ENCODE peak calls at places on chromosome 4, in four cellular contexts. U is HepG2, Y is K562, B is WTC11. Z is an unnamed sample.

GRCh38 chr4:128844931-128845330 is 35.4 kb downstream of the JADE1 start:
- DNase-seq in U (peak; percentile 33), Y (no peak), B (no peak), Z (no peak)

GRCh38 chr4:22416403-22416802 is 99.5 kb downstream of the ADGRA3 start:
- DNase-seq in U (no peak), Y (no peak), B (no peak), Z (no peak)

GRCh38 chr4:183906736-183907651 is 1.9 kb downstream of the STOX2 start:
- DNase-seq in U (no peak), Y (no peak), B (peak; percentile 50), Z (peak; percentile 15)

GRCh38 chr4:51907001-51907669 is 64.2 kb downstream of the DCUN1D4 start:
- DNase-seq in U (no peak), Y (no peak), B (no peak), Z (no peak)

GRCh38 chr4:996030-996993 is 3.1 kb upstream of the SLC26A1 start:
- DNase-seq in U (no peak), Y (peak; percentile 90), B (no peak), Z (no peak)

GRCh38 chr4:38615847-38616246 is 48.2 kb upstream of the KLF3 start:
- DNase-seq in U (no peak), Y (peak; percentile 24), B (no peak), Z (no peak)

GRCh38 chr4:9866931-9867330 is 85.5 kb downstream of the DRD5 start:
- DNase-seq in U (no peak), Y (no peak), B (no peak), Z (no peak)

GRCh38 chr4:152258391-152258790 is 277.5 kb downstream of the FBXW7 start:
- DNase-seq in U (no peak), Y (no peak), B (no peak), Z (no peak)

GRCh38 chr4:4425696-4426095 is 38.8 kb downstream of the NSG1 start:
- DNase-seq in U (no peak), Y (no peak), B (peak; percentile 4), Z (no peak)

GRCh38 chr4:7909463-7909862 is 30.2 kb downstream of the AFAP1 start:
- DNase-seq in U (peak; percentile 69), Y (no peak), B (no peak), Z (no peak)

GRCh38 chr4:74543983-74544382 is 99.0 kb downstream of the AREG start:
- DNase-seq in U (no peak), Y (no peak), B (no peak), Z (no peak)

GRCh38 chr4:125085-125820 is 952 bp downstream of the ZNF718 start:
- DNase-seq in U (no peak), Y (peak; percentile 46), B (peak; percentile 61), Z (no peak)

GRCh38 chr4:120671538-120671937 is 251.0 kb downstream of the PRDM5 start:
- DNase-seq in U (no peak), Y (no peak), B (no peak), Z (no peak)

DNA sequence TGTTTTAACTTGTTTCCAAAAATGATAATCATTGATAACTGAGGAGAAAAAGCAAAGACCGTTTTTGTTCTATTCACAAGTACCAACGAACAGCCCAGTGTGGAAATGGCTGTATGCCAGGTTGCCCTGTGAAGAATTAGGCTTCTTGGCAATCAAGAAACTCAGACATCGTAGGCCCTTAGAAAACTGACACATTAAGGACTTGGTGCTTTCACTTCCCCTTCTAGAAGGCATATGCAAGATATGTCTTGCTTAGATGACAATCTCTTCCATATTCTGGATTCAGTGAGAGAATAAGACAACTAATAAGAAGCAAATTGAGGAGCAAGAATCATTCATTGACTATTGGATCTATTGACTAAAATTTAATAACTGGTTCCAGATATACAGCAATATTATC is 56.6 kb downstream of the ANAPC10 start:
- DNase-seq in U (no peak), Y (no peak), B (no peak), Z (no peak)
- TF ChIP-seq ELF4 in U (no peak), Y (no peak), B (no peak), Z (no peak)

DNA sequence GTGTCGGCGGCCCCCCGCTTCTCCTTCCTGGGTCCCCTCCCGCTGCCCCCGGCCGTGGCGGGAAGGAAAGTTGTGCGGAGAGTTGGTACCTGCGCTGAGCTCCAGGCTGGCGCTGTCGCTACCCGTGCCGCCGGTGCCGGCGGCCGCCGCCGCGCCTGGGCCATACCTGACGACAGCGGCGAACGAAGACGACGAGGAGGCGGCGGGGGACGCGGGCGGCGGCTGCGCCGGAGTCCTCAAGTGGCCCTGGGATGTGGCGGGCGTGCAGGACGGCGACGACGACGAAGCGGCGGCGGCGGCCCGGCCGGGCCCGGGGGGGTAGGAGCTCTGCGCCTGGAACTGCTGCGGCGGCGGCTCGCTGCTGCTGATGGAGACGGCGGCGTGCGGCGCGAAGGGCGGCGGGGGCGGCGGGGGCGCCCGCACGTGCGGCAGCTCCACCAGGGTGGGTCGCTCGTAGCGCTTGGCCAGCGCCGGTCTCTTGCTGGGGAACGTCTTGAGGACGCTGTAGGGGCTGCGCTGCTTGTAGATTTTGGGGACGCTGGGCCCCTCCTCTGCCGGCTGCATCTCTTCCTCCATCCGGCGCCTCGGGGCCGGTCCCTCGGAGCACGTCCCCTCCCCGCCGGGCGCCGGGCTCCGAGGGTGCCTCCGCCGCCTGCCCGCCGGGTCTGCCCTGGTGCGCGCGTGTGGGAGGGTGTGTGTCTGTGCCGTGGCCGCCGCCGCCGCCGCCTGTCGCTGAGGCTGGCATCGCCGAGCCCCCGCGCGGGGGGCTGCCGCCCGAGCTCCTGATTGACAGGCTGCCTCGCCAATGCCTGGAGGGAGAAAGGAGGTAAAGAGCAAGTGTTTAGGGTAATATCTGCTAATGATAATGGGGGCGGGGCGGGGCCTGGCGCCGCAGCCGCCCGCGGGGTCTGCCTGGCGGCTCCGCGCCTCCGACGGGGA is 618 bp downstream of the BEND4 start:
- DNase-seq in U (no peak), Y (no peak), B (peak; percentile 87), Z (peak; percentile 80)
- TF ChIP-seq ELF4 in U (no peak), Y (no peak), B (no peak), Z (no peak)

GRCh38 chr4:122661661-122662160 is 40.8 kb upstream of the IL21 start:
- DNase-seq in U (no peak), Y (peak; percentile 27), B (no peak), Z (no peak)

GRCh38 chr4:122666527-122667245 is 45.8 kb upstream of the IL21 start:
- DNase-seq in U (no peak), Y (no peak), B (no peak), Z (no peak)

GRCh38 chr4:122665148-122665547 is 44.3 kb upstream of the IL21 start:
- DNase-seq in U (no peak), Y (no peak), B (no peak), Z (no peak)

GRCh38 chr4:122662701-122663100 is 41.8 kb upstream of the IL21 start:
- DNase-seq in U (no peak), Y (no peak), B (no peak), Z (no peak)

GRCh38 chr4:122663814-122664610 is 43.1 kb upstream of the IL21 start:
- DNase-seq in U (no peak), Y (no peak), B (no peak), Z (no peak)
- TF ChIP-seq ELF4 in U (no peak), Y (no peak), B (no peak), Z (no peak)

DNA sequence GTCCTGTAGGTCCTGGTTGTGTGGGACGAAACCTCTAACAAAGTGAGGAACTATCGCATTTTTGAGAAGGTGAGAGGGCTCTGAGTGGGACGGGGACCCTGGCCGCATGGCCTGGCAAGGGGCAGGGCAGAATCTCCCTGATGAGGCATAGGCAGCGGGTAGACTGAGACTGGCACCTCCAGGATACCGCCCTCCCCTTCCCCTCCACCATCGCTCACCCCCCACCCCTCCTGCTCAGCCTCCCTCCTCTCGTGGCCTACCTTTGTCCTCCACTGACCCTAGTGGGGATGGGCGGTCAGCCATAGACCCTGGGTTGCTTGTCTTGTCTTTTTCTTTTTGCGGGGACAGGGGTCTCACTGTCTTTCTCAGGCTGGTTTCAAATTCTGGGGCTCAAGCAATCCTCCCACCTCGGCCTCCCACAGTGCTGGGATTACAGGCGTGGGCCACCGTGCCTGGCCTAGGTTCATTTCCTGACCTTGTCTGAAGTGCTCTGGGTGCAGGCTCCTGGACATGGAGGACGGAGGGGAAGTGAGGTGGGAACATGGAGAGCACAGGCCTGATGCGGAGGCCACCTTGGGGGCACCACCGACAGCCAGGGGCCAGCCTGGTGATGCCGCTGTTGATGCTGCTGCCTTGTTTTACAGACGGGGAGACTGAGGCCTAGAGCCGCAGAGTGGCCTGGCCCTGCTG is 10.5 kb upstream of the ADD1 start:
- DNase-seq in U (no peak), Y (no peak), B (no peak), Z (no peak)
- TF ChIP-seq ELF4 in U (no peak), Y (no peak), B (no peak), Z (no peak)

GRCh38 chr4:25367004-25367621 is 9.9 kb upstream of the ANAPC4 start:
- DNase-seq in U (no peak), Y (peak; percentile 20), B (no peak), Z (no peak)
- TF ChIP-seq ELF4 in U (no peak), Y (no peak), B (no peak), Z (no peak)

GRCh38 chr4:162350331-162350730 is 186.5 kb upstream of the FSTL5 start:
- DNase-seq in U (no peak), Y (no peak), B (no peak), Z (no peak)
- TF ChIP-seq ELF4 in U (no peak), Y (no peak), B (no peak), Z (no peak)

DNA sequence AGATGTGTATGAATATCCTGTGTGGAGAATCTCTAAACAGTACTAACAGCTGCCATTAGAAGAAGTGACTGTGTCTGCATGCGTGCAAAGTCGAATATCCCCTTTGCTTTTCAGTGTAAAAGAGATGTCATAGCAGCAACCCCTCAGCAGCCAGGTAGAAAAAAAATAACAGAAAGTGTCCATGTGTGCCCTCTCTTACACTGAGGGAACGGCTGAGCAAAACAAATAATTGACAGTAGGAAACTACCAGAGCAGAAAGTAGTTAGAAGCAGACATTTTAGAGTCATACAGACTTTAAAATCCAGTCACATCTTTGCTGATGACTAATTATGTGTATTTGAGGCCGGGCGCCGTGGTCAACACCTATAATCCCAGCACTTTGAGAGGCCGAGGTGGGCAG is 370.8 kb downstream of the GPM6A start:
- DNase-seq in U (no peak), Y (no peak), B (no peak), Z (no peak)
- TF ChIP-seq ELF4 in U (no peak), Y (no peak), B (no peak), Z (no peak)

GRCh38 chr4:118360101-118360500 is 7.3 kb upstream of the PRSS12 start:
- DNase-seq in U (no peak), Y (no peak), B (no peak), Z (no peak)
- TF ChIP-seq ELF4 in U (no peak), Y (no peak), B (no peak), Z (no peak)

Z was measured in HEK293T.